ENCODE peak calls at places on chromosomes 12 and 14, in five cellular contexts. B is breast epithelium, Y is K562, I is H1, L is vagina. Q is an unnamed sample.

GRCh38 chr12:109756457-109756856 is 42.8 kb downstream of the FAM222A start:
- DNase-seq in B (no peak), Y (no peak), I (no peak), L (no peak), Q (no peak)

GRCh38 chr12:93762912-93763311 is 85.7 kb downstream of the CRADD start:
- DNase-seq in B (no peak), Y (peak; percentile 52), I (no peak), L (no peak), Q (no peak)

GRCh38 chr14:69937367-69937777 is 58.2 kb downstream of the SMOC1 start:
- DNase-seq in B (no peak), Y (no peak), I (no peak), L (no peak), Q (no peak)

GRCh38 chr12:54935235-54935951 is 49.2 kb downstream of the TESPA1 start:
- DNase-seq in B (no peak), Y (peak; percentile 75), I (no peak), L (no peak), Q (no peak)

GRCh38 chr14:32403688-32404087 is 74.6 kb downstream of the AKAP6 start:
- DNase-seq in B (no peak), Y (no peak), I (no peak), L (no peak), Q (no peak)

GRCh38 chr14:84566109-84566508 is 963.8 kb upstream of the FLRT2 start:
- DNase-seq in B (no peak), Y (no peak), I (no peak), L (no peak), Q (no peak)

GRCh38 chr12:90460681-90461080 is 494.3 kb downstream of the CCER1 start:
- DNase-seq in B (no peak), Y (no peak), I (no peak), L (no peak), Q (no peak)

GRCh38 chr12:19171731-19172130 is 42.2 kb downstream of the PLEKHA5 start:
- DNase-seq in B (no peak), Y (no peak), I (no peak), L (no peak), Q (no peak)

GRCh38 chr12:57487055-57487596 is 742 bp upstream of the MARS1 start:
- DNase-seq in B (no peak), Y (no peak), I (no peak), L (no peak), Q (no peak)

GRCh38 chr12:124457287-124458219 is 109.9 kb downstream of the NCOR2 start:
- DNase-seq in B (peak; percentile 87), Y (no peak), I (no peak), L (no peak), Q (peak; percentile 96)

GRCh38 chr12:14946856-14947255 is 8.5 kb upstream of the ERP27 start:
- DNase-seq in B (no peak), Y (no peak), I (no peak), L (no peak), Q (no peak)

GRCh38 chr12:124992874-124993567 is 424 bp upstream of the BRI3BP start:
- DNase-seq in B (no peak), Y (peak; percentile 72), I (peak; percentile 84), L (no peak), Q (no peak)

GRCh38 chr12:111503116-111503515 is 96.0 kb downstream of the ATXN2 start:
- DNase-seq in B (no peak), Y (no peak), I (no peak), L (no peak), Q (no peak)

GRCh38 chr14:100369019-100369418 is 45.9 kb downstream of the SLC25A47 start:
- DNase-seq in B (no peak), Y (no peak), I (no peak), L (no peak), Q (no peak)

GRCh38 chr12:12786716-12787601 is 1.5 kb downstream of the APOLD1 start:
- DNase-seq in B (peak; percentile 63), Y (peak; percentile 91), I (peak; percentile 57), L (no peak), Q (no peak)

GRCh38 chr12:63196168-63196567 is 45.2 kb upstream of the AVPR1A start:
- DNase-seq in B (no peak), Y (no peak), I (no peak), L (no peak), Q (no peak)

GRCh38 chr12:6460751-6461371 is 9.0 kb downstream of the TAPBPL start:
- DNase-seq in B (no peak), Y (no peak), I (no peak), L (no peak), Q (no peak)

GRCh38 chr14:91257328-91258020 is 13.0 kb upstream of the GPR68 start:
- DNase-seq in B (no peak), Y (no peak), I (no peak), L (no peak), Q (no peak)

GRCh38 chr14:88553886-88554457 is 835 bp downstream of the PTPN21 start:
- DNase-seq in B (no peak), Y (no peak), I (no peak), L (no peak), Q (no peak)

GRCh38 chr12:104846056-104846762 is 111.9 kb downstream of the SLC41A2 start:
- DNase-seq in B (no peak), Y (no peak), I (no peak), L (no peak), Q (no peak)

GRCh38 chr12:7557227-7557626 is 53.6 kb upstream of the CD163 start:
- DNase-seq in B (no peak), Y (no peak), I (no peak), L (no peak), Q (no peak)

GRCh38 chr14:104111301-104112112 is 26.0 kb downstream of the ASPG start:
- DNase-seq in B (no peak), Y (no peak), I (no peak), L (no peak), Q (no peak)

GRCh38 chr12:94545937-94546771 is 86.5 kb upstream of the CEP83 start:
- DNase-seq in B (no peak), Y (peak; percentile 60), I (peak; percentile 47), L (no peak), Q (no peak)

GRCh38 chr12:44748950-44749468 is 127.1 kb downstream of the NELL2 start:
- DNase-seq in B (no peak), Y (no peak), I (no peak), L (no peak), Q (no peak)

GRCh38 chr14:48771717-48772116 is 814.5 kb downstream of the RPS29 start:
- DNase-seq in B (no peak), Y (no peak), I (no peak), L (no peak), Q (no peak)

GRCh38 chr12:31510034-31510433 is 80.9 kb downstream of the DENND5B start:
- DNase-seq in B (no peak), Y (no peak), I (no peak), L (no peak), Q (no peak)

GRCh38 chr12:31508436-31509150 is 82.3 kb downstream of the DENND5B start:
- DNase-seq in B (no peak), Y (no peak), I (no peak), L (no peak), Q (no peak)

GRCh38 chr12:31507966-31508365 is 83.0 kb downstream of the DENND5B start:
- DNase-seq in B (no peak), Y (no peak), I (no peak), L (no peak), Q (no peak)

GRCh38 chr12:31504625-31505222 is 86.2 kb downstream of the DENND5B start:
- DNase-seq in B (no peak), Y (no peak), I (no peak), L (no peak), Q (no peak)

GRCh38 chr12:31506907-31507306 is 84.0 kb downstream of the DENND5B start:
- DNase-seq in B (no peak), Y (no peak), I (peak; percentile 41), L (no peak), Q (no peak)
- H3K27ac ChIP-seq in B (no peak overlapping the region), Y (no peak overlapping the region), I (peak overlapping the region; percentile 5), L (no peak overlapping the region), Q (no peak overlapping the region)

DNA sequence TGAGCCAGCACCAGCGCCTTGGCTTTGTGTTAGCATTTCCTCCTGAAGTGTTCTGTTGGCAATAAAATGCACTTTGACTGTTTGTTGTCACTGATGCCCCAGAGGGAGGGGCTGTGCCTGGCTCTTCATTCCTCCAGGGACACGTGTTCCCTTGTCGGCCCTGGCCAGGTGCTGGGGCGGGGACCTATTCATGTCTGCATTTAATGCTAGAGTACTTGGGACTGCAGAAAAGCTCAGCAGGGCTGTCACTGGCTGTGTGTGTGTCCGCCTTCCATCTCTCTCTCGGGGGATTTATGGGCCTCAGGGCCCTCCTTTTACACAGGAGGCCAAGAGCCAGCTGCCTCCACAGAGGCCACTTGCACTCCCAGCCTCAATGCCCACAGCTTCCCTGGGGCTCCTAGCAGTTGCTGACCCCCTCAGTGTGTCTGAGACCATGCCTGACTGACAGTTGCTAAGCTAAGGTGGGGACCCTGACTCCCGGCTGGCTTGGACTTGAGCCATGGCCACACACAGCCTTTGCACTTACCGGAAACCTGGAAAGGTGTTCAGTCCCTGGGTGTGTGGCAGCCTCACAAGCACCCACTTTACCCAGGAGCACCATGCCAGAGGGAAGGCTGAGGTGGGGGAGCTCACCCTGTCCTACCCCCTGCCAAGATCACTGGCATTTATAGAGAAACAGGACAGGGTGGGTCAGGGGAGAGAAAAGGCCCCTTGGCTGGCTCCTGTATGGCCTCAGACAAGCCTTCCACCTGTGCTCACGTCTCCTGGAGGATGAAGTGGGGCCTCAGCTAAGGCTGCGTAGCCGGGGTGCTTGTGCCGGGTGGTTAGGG is 27.8 kb downstream of the HIP1R start:
- DNase-seq in B (peak; percentile 94), Y (no peak), I (no peak), L (no peak), Q (no peak)
- TF ChIP-seq POLR2A in B (no peak), Y (peak; percentile 47), I (no peak), L (no peak), Q (no peak)

GRCh38 chr12:24996820-24997219 is 47.9 kb upstream of the BCAT1 start:
- DNase-seq in B (no peak), Y (no peak), I (no peak), L (no peak), Q (no peak)

GRCh38 chr12:25001311-25001710 is 52.4 kb upstream of the BCAT1 start:
- DNase-seq in B (no peak), Y (no peak), I (no peak), L (no peak), Q (no peak)

GRCh38 chr12:24996102-24996797 is 47.3 kb upstream of the BCAT1 start:
- DNase-seq in B (no peak), Y (no peak), I (no peak), L (no peak), Q (no peak)

GRCh38 chr12:24997496-24997895 is 48.6 kb upstream of the BCAT1 start:
- DNase-seq in B (no peak), Y (no peak), I (no peak), L (no peak), Q (no peak)

GRCh38 chr12:24997970-24998582 is 49.2 kb upstream of the BCAT1 start:
- DNase-seq in B (no peak), Y (no peak), I (no peak), L (no peak), Q (no peak)
- TF ChIP-seq POLR2AphosphoS5 in B (no peak), Y (no peak), I (no peak), L (no peak), Q (no peak)

GRCh38 chr14:49897965-49898364 is 5.1 kb downstream of the ARF6 start:
- DNase-seq in B (no peak), Y (no peak), I (no peak), L (no peak), Q (no peak)

GRCh38 chr14:49904270-49904669 is 11.4 kb downstream of the ARF6 start:
- DNase-seq in B (no peak), Y (no peak), I (no peak), L (no peak), Q (no peak)

GRCh38 chr14:49898485-49898884 is 5.6 kb downstream of the ARF6 start:
- DNase-seq in B (no peak), Y (no peak), I (no peak), L (no peak), Q (no peak)

GRCh38 chr14:49897414-49897813 is 4.5 kb downstream of the ARF6 start:
- DNase-seq in B (no peak), Y (no peak), I (no peak), L (no peak), Q (no peak)

GRCh38 chr14:49900973-49901372 is 8.1 kb downstream of the ARF6 start:
- DNase-seq in B (no peak), Y (no peak), I (no peak), L (no peak), Q (no peak)
- H3K27ac ChIP-seq in B (no peak overlapping the region), Y (no peak overlapping the region), I (no peak overlapping the region), L (no peak overlapping the region), Q (no peak overlapping the region)